ENCODE peak calls at places on chromosomes 12 and 14, in five cellular contexts. Z is SK-MEL-5, G is cardiac septum, B is GM03348, X is posterior cingulate gyrus. S is an unnamed sample.

GRCh38 chr12:98595152-98595988 is 1.9 kb downstream of the SLC25A3 start:
- DNase-seq in Z (no peak), G (no peak), B (peak), X (no peak), S (no peak)

GRCh38 chr12:108643941-108644742 is 10.4 kb upstream of the SELPLG start:
- DNase-seq in G (no peak), X (no peak), Z (no peak), B (no peak), S (no peak)

GRCh38 chr14:98754343-98755025 is 517.5 kb downstream of the BCL11B start:
- DNase-seq in Z (peak), B (no peak), G (no peak), X (no peak), S (no peak)

GRCh38 chr14:45905672-45906071 is 652.7 kb upstream of the MIS18BP1 start:
- DNase-seq in B (no peak), X (no peak), G (no peak), Z (no peak), S (no peak)

GRCh38 chr14:56555921-56556570 is 23.6 kb upstream of the TMEM260 start:
- DNase-seq in X (no peak), Z (peak), B (peak), G (no peak), S (peak)

GRCh38 chr12:115763376-115763775 is 514.1 kb downstream of the MED13L start:
- DNase-seq in Z (no peak), X (no peak), G (no peak), B (peak), S (no peak)

GRCh38 chr12:122517877-122518276 is 8.9 kb downstream of the RSRC2 start:
- DNase-seq in X (no peak), B (peak), Z (peak), G (no peak), S (no peak)

GRCh38 chr12:76032043-76032981 is 736 bp upstream of the PHLDA1 start:
- DNase-seq in Z (peak), B (peak), X (peak), G (peak), S (peak)

GRCh38 chr14:42911642-42912041 is 1305.0 kb downstream of the LRFN5 start:
- DNase-seq in B (no peak), Z (peak), X (no peak), G (no peak), S (no peak)

GRCh38 chr12:54936736-54937135 is 47.8 kb downstream of the TESPA1 start:
- DNase-seq in X (no peak), B (no peak), G (no peak), Z (no peak), S (no peak)

GRCh38 chr14:72291908-72292688 is 359.9 kb downstream of the RGS6 start:
- DNase-seq in Z (peak), B (peak), G (no peak), X (no peak), S (peak)

GRCh38 chr12:3976351-3976938 is 103.2 kb upstream of the PARP11 start:
- DNase-seq in X (no peak), Z (no peak), B (no peak), G (no peak), S (no peak)

GRCh38 chr14:23376477-23377200 is at the start of gene CMTM5:
- DNase-seq in G (no peak), Z (peak), X (peak), B (no peak), S (no peak)

GRCh38 chr12:64733857-64734256 is 25.3 kb downstream of the GNS start:
- DNase-seq in B (no peak), G (peak), Z (no peak), X (peak), S (no peak)

GRCh38 chr14:58898655-58899316 is 261.0 kb downstream of the DACT1 start:
- DNase-seq in Z (no peak), G (no peak), B (peak), X (no peak), S (no peak)

GRCh38 chr12:97748298-97748697 is 285.7 kb downstream of the RMST start:
- DNase-seq in B (no peak), X (no peak), G (no peak), Z (no peak), S (no peak)

GRCh38 chr14:79196216-79196615 is 1015.1 kb downstream of the DIO2 start:
- DNase-seq in X (no peak), G (no peak), Z (peak), B (no peak), S (no peak)

S was measured in K562.